ENCODE peak calls at places on chromosome 22, in five cellular contexts. N, Z, K, M and D are unnamed samples.

GRCh38 chr22:49152930-49153770 is 674.5 kb downstream of the BRD1 start:
- DNase-seq in N (no peak), Z (no peak), K (no peak), M (no peak), D (no peak)

GRCh38 chr22:17112491-17113042 is 8.6 kb downstream of the TMEM121B start:
- DNase-seq in N (no peak), Z (no peak), K (no peak), M (no peak), D (no peak)

GRCh38 chr22:35703861-35704584 is 13.6 kb upstream of the APOL5 start:
- DNase-seq in N (no peak), Z (no peak), K (no peak), M (no peak), D (no peak)

GRCh38 chr22:49751968-49752597 is 75.6 kb downstream of the BRD1 start:
- DNase-seq in N (peak; percentile 42), Z (no peak), K (no peak), M (no peak), D (no peak)

GRCh38 chr22:19892249-19892879 is 37.7 kb upstream of the GNB1L start:
- DNase-seq in N (peak; percentile 65), Z (no peak), K (peak; percentile 28), M (no peak), D (no peak)

GRCh38 chr22:28899199-28899853 is 16.0 kb downstream of the ZNRF3 start:
- DNase-seq in N (no peak), Z (no peak), K (no peak), M (no peak), D (no peak)

GRCh38 chr22:36081023-36081431 is 52.4 kb upstream of the RBFOX2 start:
- DNase-seq in N (no peak), Z (no peak), K (no peak), M (no peak), D (no peak)

GRCh38 chr22:43099095-43099494 is 9.9 kb upstream of the TTLL1 start:
- DNase-seq in N (no peak), Z (no peak), K (no peak), M (no peak), D (no peak)

GRCh38 chr22:29396126-29396525 is 7.8 kb upstream of the AP1B1 start:
- DNase-seq in N (no peak), Z (no peak), K (no peak), M (no peak), D (no peak)

GRCh38 chr22:35995772-35996171 is 32.9 kb downstream of the RBFOX2 start:
- DNase-seq in N (no peak), Z (no peak), K (no peak), M (no peak), D (no peak)

GRCh38 chr22:25420925-25421904 is 143.3 kb upstream of the GRK3 start:
- DNase-seq in N (peak; percentile 69), Z (no peak), K (no peak), M (peak; percentile 58), D (no peak)

GRCh38 chr22:45627489-45628233 is 44.0 kb upstream of the ATXN10 start:
- DNase-seq in N (no peak), Z (no peak), K (no peak), M (no peak), D (no peak)

GRCh38 chr22:50696799-50697561 is 24.4 kb downstream of the SHANK3 start:
- DNase-seq in N (peak; percentile 81), Z (peak; percentile 73), K (no peak), M (no peak), D (no peak)

GRCh38 chr22:49972163-49973017 is 11.8 kb downstream of the PIM3 start:
- DNase-seq in N (no peak), Z (no peak), K (no peak), M (no peak), D (no peak)

GRCh38 chr22:40237788-40238424 is 60.2 kb downstream of the TNRC6B start:
- DNase-seq in N (no peak), Z (no peak), K (no peak), M (no peak), D (no peak)

GRCh38 chr22:46731246-46732040 is 6.6 kb downstream of the CERK start:
- DNase-seq in N (peak; percentile 65), Z (no peak), K (no peak), M (no peak), D (no peak)

GRCh38 chr22:50051930-50052329 is 6.2 kb downstream of the TTLL8 start:
- DNase-seq in N (no peak), Z (no peak), K (no peak), M (no peak), D (no peak)

GRCh38 chr22:46619830-46620501 is at the start of gene GRAMD4:
- DNase-seq in N (peak; percentile 55), Z (no peak), K (no peak), M (peak; percentile 3), D (no peak)

GRCh38 chr22:31177420-31178162 is 17.6 kb downstream of the RNF185 start:
- DNase-seq in N (no peak), Z (peak; percentile 47), K (no peak), M (no peak), D (no peak)

GRCh38 chr22:43399338-43399979 is 12.4 kb upstream of the MPPED1 start:
- DNase-seq in N (no peak), Z (no peak), K (no peak), M (no peak), D (no peak)

GRCh38 chr22:40436460-40437431 is 66.4 kb downstream of the SGSM3 start:
- DNase-seq in N (peak; percentile 68), Z (peak; percentile 55), K (no peak), M (peak; percentile 33), D (no peak)

GRCh38 chr22:31647516-31647915 is 14.5 kb downstream of the PISD start:
- DNase-seq in N (no peak), Z (no peak), K (no peak), M (no peak), D (no peak)

GRCh38 chr22:36757608-36758220 is 18.2 kb downstream of the IFT27 start:
- DNase-seq in N (peak; percentile 89), Z (peak; percentile 83), K (peak; percentile 39), M (peak; percentile 59), D (peak; percentile 83)

GRCh38 chr22:22349455-22349836 is 104.9 kb downstream of the VPREB1 start:
- DNase-seq in N (no peak), Z (no peak), K (no peak), M (no peak), D (no peak)

GRCh38 chr22:32469799-32470212 is 4.8 kb upstream of the FBXO7 start:
- DNase-seq in N (no peak), Z (no peak), K (no peak), M (peak; percentile 8), D (no peak)

GRCh38 chr22:36329217-36330078 is 58.3 kb downstream of the MYH9 start:
- DNase-seq in N (peak; percentile 93), Z (no peak), K (peak; percentile 76), M (no peak), D (peak; percentile 89)

GRCh38 chr22:23509571-23510302 is 70.4 kb downstream of the IGLL1 start:
- DNase-seq in N (no peak), Z (no peak), K (no peak), M (peak; percentile 56), D (no peak)